ENCODE peak calls at places on chromosomes 13 and 19, in six cellular contexts. I is astrocyte; N is HCT116; Y is H9; H is tibial artery; W is CD8-positive, alpha-beta T cell. X is an unnamed sample. For H3K27me3, the result is how much of the 10 kb centered on the place peaks cover.

GRCh38 chr13:112098699-112099098 is 31.8 kb downstream of the SOX1 start:
- DNase-seq in I (no peak), W (no peak), H (no peak), N (no peak), Y (no peak), X (no peak)

GRCh38 chr19:52297601-52298358 is 811 bp downstream of the ZNF480 start:
- DNase-seq in W (no peak), H (no peak), N (no peak), Y (no peak), I (no peak), X (peak)

GRCh38 chr13:113939129-113939904 is 34.6 kb downstream of the C13orf46 start:
- DNase-seq in W (no peak), H (no peak), N (no peak), Y (no peak), I (no peak), X (no peak)

GRCh38 chr13:75329723-75330122 is 152.2 kb downstream of the TBC1D4 start:
- DNase-seq in I (no peak), N (no peak), Y (no peak), H (no peak), W (no peak), X (no peak)

GRCh38 chr13:111852701-111853100 is 214.2 kb upstream of the SOX1 start:
- DNase-seq in N (no peak), I (no peak), Y (no peak), H (no peak), W (no peak), X (no peak)

GRCh38 chr19:41859213-41859617 is 840 bp upstream of the RPS19 start:
- DNase-seq in W (no peak), N (no peak), H (no peak), I (no peak), Y (no peak), X (no peak)

GRCh38 chr13:46496086-46496485 is 56.9 kb upstream of the LRCH1 start:
- DNase-seq in N (no peak), I (no peak), Y (no peak), H (no peak), W (no peak), X (no peak)

GRCh38 chr19:44792286-44792685 is 14.6 kb downstream of the CBLC start:
- DNase-seq in H (no peak), I (no peak), Y (no peak), N (no peak), W (no peak), X (no peak)

GRCh38 chr13:72852207-72852606 is 70.3 kb downstream of the PIBF1 start:
- DNase-seq in H (no peak), I (no peak), W (no peak), N (no peak), Y (no peak), X (no peak)

GRCh38 chr19:34350161-34350561 is 14.8 kb upstream of the GPI start:
- DNase-seq in W (peak), Y (no peak), H (no peak), N (no peak), I (no peak), X (no peak)

GRCh38 chr13:23608704-23609413 is 38.6 kb downstream of the TNFRSF19 start:
- DNase-seq in Y (no peak), I (no peak), N (no peak), W (no peak), H (peak), X (peak)

GRCh38 chr13:33233547-33233946 is 52.0 kb downstream of the STARD13 start:
- DNase-seq in Y (no peak), W (no peak), I (no peak), N (no peak), H (no peak), X (no peak)

GRCh38 chr13:97256343-97256783 is 34.2 kb downstream of the MBNL2 start:
- DNase-seq in I (peak), Y (no peak), W (no peak), H (no peak), N (peak), X (no peak)

GRCh38 chr13:25169951-25170553 is 2.0 kb downstream of the AMER2 start:
- DNase-seq in W (no peak), N (no peak), I (no peak), H (no peak), Y (no peak), X (no peak)

GRCh38 chr13:53758946-53759345 is 730.3 kb downstream of the OLFM4 start:
- DNase-seq in I (no peak), N (no peak), W (no peak), H (no peak), Y (no peak), X (no peak)

GRCh38 chr13:46804391-46804815 is 7.4 kb upstream of the ESD start:
- DNase-seq in N (peak), Y (no peak), W (no peak), H (no peak), I (peak), X (no peak)

GRCh38 chr19:52492991-52493470 is 34.4 kb upstream of the ZNF808 start:
- DNase-seq in N (no peak), I (no peak), Y (peak), H (no peak), W (no peak), X (no peak)

GRCh38 chr13:83221256-83221655 is 661.0 kb downstream of the SLITRK1 start:
- DNase-seq in W (no peak), H (no peak), N (no peak), I (no peak), Y (no peak), X (no peak)

GRCh38 chr19:42422092-42422575 is 5.1 kb downstream of the LIPE start:
- DNase-seq in N (no peak), I (no peak), W (no peak), H (no peak), Y (no peak), X (no peak)

GRCh38 chr19:8316351-8317125 is 4.6 kb downstream of the NDUFA7 start:
- DNase-seq in W (no peak), N (no peak), I (no peak), H (no peak), Y (no peak), X (no peak)

GRCh38 chr13:27135023-27135422 is 36.6 kb downstream of the USP12 start:
- DNase-seq in W (no peak), N (no peak), H (no peak), I (no peak), Y (no peak), X (no peak)

GRCh38 chr19:51654783-51655182 is 8.2 kb upstream of the SIGLEC14 start:
- DNase-seq in H (no peak), I (no peak), Y (no peak), N (no peak), W (no peak), X (no peak)

GRCh38 chr19:44609219-44609618 is 4.1 kb upstream of the IGSF23 start:
- DNase-seq in N (no peak), I (peak), H (no peak), Y (no peak), W (no peak), X (no peak)

GRCh38 chr19:3370214-3370720 is 3.9 kb downstream of the NFIC start:
- DNase-seq in I (no peak), N (no peak), W (no peak), H (no peak), Y (peak), X (no peak)

GRCh38 chr13:90103099-90103784 is 1244.2 kb upstream of the MIR17HG start:
- DNase-seq in W (no peak), Y (no peak), H (no peak), N (no peak), I (no peak), X (no peak)

GRCh38 chr13:84553252-84553651 is 671.0 kb upstream of the SLITRK1 start:
- DNase-seq in N (no peak), W (no peak), H (no peak), I (no peak), Y (no peak), X (no peak)

GRCh38 chr13:39616087-39616694 is 13.2 kb upstream of the LHFPL6 start:
- DNase-seq in Y (peak), H (peak), W (peak), N (peak), I (peak), X (peak)

GRCh38 chr13:57857945-57858344 is 226.4 kb downstream of the PCDH17 start:
- DNase-seq in Y (no peak), W (no peak), N (no peak), H (no peak), I (no peak), X (no peak)

GRCh38 chr13:95221991-95222732 is 79.1 kb downstream of the ABCC4 start:
- DNase-seq in N (no peak), Y (no peak), W (no peak), H (no peak), I (no peak), X (no peak)

GRCh38 chr13:95226476-95226875 is 74.8 kb downstream of the ABCC4 start:
- DNase-seq in N (no peak), Y (no peak), H (no peak), I (no peak), W (no peak), X (no peak)

GRCh38 chr13:95226051-95226450 is 75.2 kb downstream of the ABCC4 start:
- DNase-seq in I (no peak), W (no peak), Y (no peak), H (no peak), N (no peak), X (no peak)

GRCh38 chr13:95222733-95223018 is 78.6 kb downstream of the ABCC4 start:
- DNase-seq in Y (no peak), W (no peak), N (no peak), I (no peak), H (no peak), X (no peak)

GRCh38 chr13:95224064-95224463 is 77.2 kb downstream of the ABCC4 start:
- DNase-seq in I (no peak), W (no peak), H (no peak), N (no peak), Y (no peak), X (no peak)
- TF ChIP-seq CTCF in I (no peak), W (no peak), H (no peak), N (no peak), Y (no peak), X (no peak)

GRCh38 chr19:28711401-28711800 is 501.6 kb downstream of the UQCRFS1 start:
- DNase-seq in Y (no peak), I (no peak), H (no peak), W (no peak), N (no peak), X (no peak)

GRCh38 chr19:28705008-28705407 is 507.9 kb downstream of the UQCRFS1 start:
- DNase-seq in W (no peak), Y (no peak), H (no peak), I (peak), N (no peak), X (no peak)

GRCh38 chr19:28703400-28703956 is 509.5 kb downstream of the UQCRFS1 start:
- DNase-seq in I (no peak), W (no peak), Y (no peak), H (no peak), N (no peak), X (no peak)

GRCh38 chr19:28710278-28710677 is 502.7 kb downstream of the UQCRFS1 start:
- DNase-seq in N (peak), Y (no peak), W (no peak), H (no peak), I (peak), X (no peak)

GRCh38 chr19:28706693-28707092 is 506.3 kb downstream of the UQCRFS1 start:
- DNase-seq in Y (no peak), N (no peak), H (no peak), I (no peak), W (no peak), X (no peak)
- H3K27me3 ChIP-seq in Y (under half), N (under half), H (under half), I (under half), W (under half), X (under half)

GRCh38 chr13:110030394-110030928 is 244.1 kb upstream of the IRS2 start:
- DNase-seq in I (no peak), W (no peak), N (no peak), Y (no peak), H (no peak), X (no peak)
- TF ChIP-seq CTCF in I (no peak), W (no peak), N (no peak), Y (no peak), H (no peak), X (no peak)

GRCh38 chr19:40144151-40144550 is 47.1 kb upstream of the MAP3K10 start:
- DNase-seq in H (no peak), I (no peak), Y (no peak), N (no peak), W (peak), X (no peak)
- H3K27me3 ChIP-seq in H (under half), I (under half), Y (under half), N (under half), W (under half), X (under half)

GRCh38 chr19:36093687-36094086 is 17.3 kb upstream of the OVOL3 start:
- DNase-seq in H (no peak), N (no peak), I (no peak), W (no peak), Y (no peak), X (no peak)
- TF ChIP-seq CTCF in H (no peak), N (no peak), I (no peak), W (no peak), Y (no peak), X (no peak)